ENCODE peak calls at places on chromosomes 16 and 17, in five cellular contexts. T, F, O, D and I are unnamed samples.

GRCh38 chr16:26391833-26392232 is 674.9 kb upstream of the C16orf82 start:
- DNase-seq in F (no peak), T (no peak), D (no peak), O (no peak), I (no peak)

GRCh38 chr16:48687421-48688038 is 77.5 kb upstream of the N4BP1 start:
- DNase-seq in D (peak), T (peak), O (peak), F (no peak), I (peak)

GRCh38 chr16:50154369-50154947 is 1.4 kb downstream of the TENT4B start:
- DNase-seq in O (no peak), F (no peak), T (peak), D (no peak), I (no peak)

GRCh38 chr17:41632482-41633105 is 8.2 kb upstream of the KRT17 start:
- DNase-seq in O (no peak), D (no peak), T (no peak), F (no peak), I (no peak)

GRCh38 chr16:69921125-69921524 is 30.0 kb upstream of the CLEC18A start:
- DNase-seq in O (no peak), T (no peak), D (no peak), F (no peak), I (no peak)

GRCh38 chr16:76532188-76532973 is 255.2 kb downstream of the CNTNAP4 start:
- DNase-seq in O (no peak), T (no peak), F (no peak), D (no peak), I (no peak)

GRCh38 chr17:49508891-49509587 is 13.9 kb downstream of the NGFR start:
- DNase-seq in D (no peak), F (no peak), T (no peak), O (no peak), I (no peak)

GRCh38 chr17:44830359-44831269 is 527 bp upstream of the GJC1 start:
- DNase-seq in T (peak), D (no peak), O (no peak), F (no peak), I (no peak)

GRCh38 chr16:87647431-87648185 is 45.3 kb downstream of the JPH3 start:
- DNase-seq in D (no peak), T (no peak), O (no peak), F (no peak), I (no peak)

GRCh38 chr17:55086635-55087058 is 118.1 kb downstream of the STXBP4 start:
- DNase-seq in O (peak), F (no peak), D (no peak), T (no peak), I (peak)

GRCh38 chr16:67286441-67287235 is 7.3 kb downstream of the PLEKHG4 start:
- DNase-seq in F (no peak), D (no peak), T (no peak), O (no peak), I (no peak)

GRCh38 chr16:48963901-48964615 is 317.6 kb downstream of the CBLN1 start:
- DNase-seq in T (no peak), F (no peak), D (no peak), O (peak), I (peak)

GRCh38 chr17:77432791-77433190 is 292.0 kb downstream of the SEC14L1 start:
- DNase-seq in F (no peak), T (no peak), D (no peak), O (no peak), I (no peak)

GRCh38 chr17:2111691-2112090 is 56.8 kb downstream of the HIC1 start:
- DNase-seq in D (peak), T (no peak), O (peak), F (no peak), I (no peak)

GRCh38 chr16:67375161-67375560 is 18.1 kb downstream of the TPPP3 start:
- DNase-seq in T (no peak), D (no peak), O (no peak), F (no peak), I (no peak)

GRCh38 chr17:48487221-48487620 is 43.6 kb downstream of the HOXB1 start:
- DNase-seq in O (no peak), D (no peak), F (no peak), T (no peak), I (no peak)

DNA sequence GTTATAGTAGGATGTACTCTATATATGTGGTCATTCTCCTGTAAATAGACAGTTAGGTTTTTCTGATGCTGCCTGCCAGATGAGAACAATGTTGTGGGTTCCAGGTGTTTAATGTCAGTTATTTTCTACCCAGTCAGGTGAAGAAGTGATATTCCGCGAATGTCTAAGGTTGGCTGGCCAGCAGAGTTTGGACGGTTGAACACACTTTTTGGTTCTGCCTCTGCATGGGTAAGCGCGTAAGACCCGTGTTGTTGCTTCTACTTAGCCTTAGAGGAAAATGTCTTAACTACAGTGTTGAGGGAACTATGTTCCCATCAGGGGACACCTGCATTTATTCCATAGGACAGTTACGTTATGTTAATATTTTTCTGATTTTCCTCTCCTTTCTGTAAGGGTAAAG is 162.6 kb downstream of the MAP2K6 start:
- DNase-seq in T (no peak), O (no peak), F (no peak), D (no peak), I (no peak)
- H3K4me3 ChIP-seq in T (no peak), O (no peak), F (no peak), D (no peak), I (no peak)

DNA sequence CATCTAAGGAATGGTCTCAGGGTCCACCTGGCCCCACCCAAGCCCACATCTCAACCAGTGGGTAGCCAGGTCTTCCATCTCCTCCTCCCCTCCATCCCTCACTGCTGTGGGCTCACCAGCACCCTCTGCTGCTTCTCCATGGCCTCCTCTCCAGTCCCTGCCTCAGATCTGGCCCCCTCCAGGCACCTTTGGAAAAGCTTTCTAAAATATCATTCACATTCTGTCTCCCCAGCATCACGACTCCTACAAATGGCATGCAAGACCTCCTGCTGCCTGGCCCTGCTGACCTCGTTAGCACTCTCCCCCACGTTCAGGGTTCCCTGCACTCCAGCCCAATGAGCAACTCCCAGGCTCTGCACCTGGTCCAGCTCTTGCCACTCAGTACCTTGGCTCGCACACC is 13.7 kb downstream of the GLP2R start:
- DNase-seq in T (no peak), O (no peak), F (no peak), D (no peak), I (no peak)
- TF ChIP-seq CTCF in T (no peak), O (no peak), F (no peak), D (no peak), I (peak)

GRCh38 chr16:22370038-22370541 is 4.3 kb downstream of the CDR2 start:
- DNase-seq in O (peak), F (no peak), T (no peak), D (no peak), I (no peak)
- H3K4me3 ChIP-seq in O (no peak), F (no peak), T (no peak), D (no peak), I (no peak)

GRCh38 chr17:38917259-38917658 is 8.2 kb upstream of the LASP1NB start:
- DNase-seq in F (no peak), O (no peak), T (no peak), D (no peak), I (no peak)
- TF ChIP-seq CTCF in F (no peak), O (no peak), T (no peak), D (no peak), I (no peak)

GRCh38 chr17:56910509-56911235 is 3.2 kb downstream of the TRIM25 start:
- DNase-seq in T (no peak), O (no peak), D (no peak), F (no peak), I (no peak)
- H3K4me3 ChIP-seq in T (no peak), O (no peak), D (no peak), F (no peak), I (no peak)

DNA sequence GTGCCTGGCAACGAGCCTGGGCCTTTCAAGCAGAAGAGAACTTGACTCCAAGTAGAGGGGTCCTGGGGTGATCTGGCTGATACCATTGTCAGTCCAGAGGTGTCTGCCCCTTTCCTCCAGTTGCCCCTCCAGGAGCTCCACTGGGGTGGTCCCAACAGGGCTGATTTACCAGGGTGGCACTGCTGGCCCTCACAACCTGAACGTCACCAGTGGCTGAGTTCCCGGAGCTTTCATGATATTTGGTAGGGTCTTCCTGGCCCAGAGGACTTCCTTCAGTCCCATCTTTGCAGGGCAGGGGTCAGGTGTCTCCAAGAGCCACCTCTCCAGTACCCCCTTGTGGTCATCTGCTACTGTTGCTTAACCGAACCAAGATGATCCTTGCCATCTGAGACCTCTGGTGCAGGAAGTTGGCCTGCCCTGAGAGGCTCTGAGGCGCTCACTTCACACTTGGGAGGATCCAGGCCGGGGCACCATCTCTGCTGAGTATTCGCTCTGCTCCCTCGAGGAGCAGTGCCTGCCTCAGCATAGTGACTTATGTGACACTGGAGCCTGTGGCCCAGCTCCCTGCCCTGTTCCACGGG is 3.5 kb downstream of the LIMD2 start:
- DNase-seq in T (peak), D (peak), O (no peak), F (no peak), I (no peak)
- TF ChIP-seq CTCF in T (no peak), D (no peak), O (peak), F (peak), I (peak)

GRCh38 chr16:684067-684794 is at the start of gene JMJD8:
- DNase-seq in F (peak), O (peak), D (peak), T (peak), I (no peak)
- H3K4me3 ChIP-seq in F (peak), O (peak), D (peak), T (peak), I (peak)

DNA sequence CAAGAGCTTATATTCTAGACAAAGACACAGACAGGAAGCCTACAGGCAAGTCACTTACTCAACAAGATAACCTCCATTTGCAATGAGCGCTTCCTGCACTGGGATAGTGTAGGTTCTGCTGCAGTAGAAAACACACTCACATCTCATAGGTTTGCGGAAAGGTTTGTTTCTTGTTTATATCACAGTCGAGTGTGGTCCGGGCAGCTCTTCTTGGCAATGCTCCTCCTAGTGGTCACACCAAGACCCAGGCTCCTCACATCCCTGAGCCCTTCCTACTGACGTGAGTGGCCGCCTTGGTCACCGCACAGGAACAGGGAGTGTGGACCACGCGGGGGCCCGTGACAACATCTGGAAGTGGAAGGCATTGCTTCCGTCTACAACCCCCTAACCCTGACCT is 48.0 kb upstream of the RBFOX3 start:
- DNase-seq in F (no peak), O (no peak), D (no peak), T (peak), I (no peak)
- TF ChIP-seq CTCF in F (no peak), O (peak), D (no peak), T (peak), I (peak)

GRCh38 chr17:74407384-74407783 is 24.5 kb upstream of the GPRC5C start:
- DNase-seq in F (no peak), O (no peak), T (no peak), D (peak), I (no peak)

GRCh38 chr17:74404802-74405201 is 27.1 kb upstream of the GPRC5C start:
- DNase-seq in D (no peak), T (no peak), O (no peak), F (no peak), I (no peak)

GRCh38 chr17:74403512-74404137 is 28.3 kb upstream of the GPRC5C start:
- DNase-seq in T (no peak), D (no peak), O (no peak), F (no peak), I (no peak)

GRCh38 chr17:74402070-74402469 is 29.8 kb upstream of the GPRC5C start:
- DNase-seq in D (no peak), F (no peak), T (no peak), O (no peak), I (no peak)

DNA sequence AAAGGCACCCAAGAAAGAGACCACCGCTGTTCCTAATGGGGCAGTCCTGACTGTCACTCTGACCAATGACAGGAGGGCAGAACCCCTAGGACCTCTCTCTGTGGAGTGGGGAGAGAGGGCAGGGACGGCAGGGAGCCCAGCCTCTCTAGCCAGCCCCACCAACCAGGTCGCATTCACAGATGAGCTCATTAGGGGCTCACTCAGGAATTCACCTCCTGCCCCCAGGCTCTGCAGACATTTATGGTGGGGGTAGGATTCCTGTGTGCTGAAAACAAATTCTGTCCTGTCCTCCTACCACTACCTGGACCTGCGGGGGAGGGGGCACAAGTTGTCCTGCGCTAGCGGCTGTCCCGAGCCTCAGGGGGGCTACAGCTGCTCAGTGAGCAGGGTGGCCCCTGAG is 27.7 kb upstream of the GPRC5C start:
- DNase-seq in D (no peak), T (no peak), F (no peak), O (no peak), I (no peak)
- H3K4me3 ChIP-seq in D (no peak), T (no peak), F (no peak), O (no peak), I (no peak)